ENCODE peak calls at places on chromosomes 3 and 15, in four cellular contexts. Q, C, V and Z are unnamed samples.

GRCh38 chr15:93138681-93139080 is 49.7 kb upstream of the RGMA start:
- DNase-seq in Q (no peak), C (no peak), V (no peak), Z (no peak)

GRCh38 chr3:99712291-99712954 is 74.0 kb downstream of the COL8A1 start:
- DNase-seq in Q (no peak), C (no peak), V (no peak), Z (no peak)

GRCh38 chr3:150567328-150567727 is 20.7 kb downstream of the EIF2A start:
- DNase-seq in Q (no peak), C (no peak), V (no peak), Z (no peak)

GRCh38 chr3:186110975-186111974 is 2.4 kb upstream of the ETV5 start:
- DNase-seq in Q (no peak), C (no peak), V (no peak), Z (no peak)

GRCh38 chr3:177358085-177358967 is 161.0 kb upstream of the TBL1XR1 start:
- DNase-seq in Q (peak), C (peak), V (peak), Z (no peak)

GRCh38 chr3:63089007-63089406 is 189.1 kb upstream of the SYNPR start:
- DNase-seq in Q (peak), C (no peak), V (no peak), Z (no peak)

GRCh38 chr3:150410311-150411105 is 2.4 kb downstream of the TSC22D2 start:
- DNase-seq in Q (no peak), C (peak), V (peak), Z (peak)

GRCh38 chr3:65562444-65562843 is 476.3 kb downstream of the MAGI1 start:
- DNase-seq in Q (no peak), C (no peak), V (no peak), Z (no peak)

GRCh38 chr3:66153471-66153870 is 67.3 kb upstream of the SLC25A26 start:
- DNase-seq in Q (no peak), C (no peak), V (no peak), Z (no peak)

GRCh38 chr3:139493826-139494385 is 17.6 kb upstream of the RBP2 start:
- DNase-seq in Q (no peak), C (no peak), V (no peak), Z (no peak)

GRCh38 chr3:13616359-13616758 is 67.4 kb downstream of the FBLN2 start:
- DNase-seq in Q (no peak), C (no peak), V (peak), Z (no peak)

GRCh38 chr3:82741346-82741745 is 979.9 kb upstream of the GBE1 start:
- DNase-seq in Q (no peak), C (no peak), V (no peak), Z (no peak)

GRCh38 chr15:90994059-90994416 is 297 bp downstream of the PRC1 start:
- DNase-seq in Q (no peak), C (no peak), V (peak), Z (no peak)

GRCh38 chr3:171175840-171176239 is 149.3 kb upstream of the SLC2A2 start:
- DNase-seq in Q (no peak), C (peak), V (no peak), Z (no peak)

GRCh38 chr3:15360786-15361493 is 28.6 kb upstream of the SH3BP5 start:
- DNase-seq in Q (no peak), C (no peak), V (no peak), Z (no peak)

GRCh38 chr3:129144786-129145185 is 16.1 kb downstream of the ISY1 start:
- DNase-seq in Q (no peak), C (no peak), V (no peak), Z (no peak)

GRCh38 chr3:108241721-108242120 is 19.5 kb upstream of the IFT57 start:
- DNase-seq in Q (peak), C (no peak), V (no peak), Z (no peak)

GRCh38 chr3:39896184-39896583 is 86.8 kb downstream of the MYRIP start:
- DNase-seq in Q (no peak), C (no peak), V (no peak), Z (no peak)

GRCh38 chr3:55963611-55964010 is 476.5 kb upstream of the WNT5A start:
- DNase-seq in Q (no peak), C (no peak), V (no peak), Z (no peak)

GRCh38 chr15:74413350-74414080 is 20.2 kb downstream of the SEMA7A start:
- DNase-seq in Q (no peak), C (no peak), V (no peak), Z (no peak)

GRCh38 chr3:171456765-171457164 is 3.4 kb downstream of the TNIK start:
- DNase-seq in Q (no peak), C (no peak), V (no peak), Z (no peak)

GRCh38 chr3:49132437-49133225 is at the start of gene LAMB2:
- DNase-seq in Q (peak), C (peak), V (peak), Z (no peak)

GRCh38 chr15:67680645-67681044 is 138.1 kb downstream of the MAP2K5 start:
- DNase-seq in Q (no peak), C (no peak), V (no peak), Z (peak)

GRCh38 chr3:15305366-15305844 is 27.0 kb downstream of the SH3BP5 start:
- DNase-seq in Q (no peak), C (peak), V (peak), Z (no peak)

GRCh38 chr3:71226565-71227281 is 356.8 kb downstream of the FOXP1 start:
- DNase-seq in Q (no peak), C (no peak), V (no peak), Z (peak)

GRCh38 chr3:20013396-20013795 is 1.3 kb upstream of the PP2D1 start:
- DNase-seq in Q (no peak), C (no peak), V (no peak), Z (no peak)
- TF ChIP-seq CTCF in Q (no peak), C (no peak), V (no peak), Z (no peak)

GRCh38 chr15:41501961-41502786 is 8.5 kb downstream of the ITPKA start:
- DNase-seq in Q (no peak), C (no peak), V (no peak), Z (no peak)

GRCh38 chr15:41503669-41504010 is 10.0 kb downstream of the ITPKA start:
- DNase-seq in Q (no peak), C (no peak), V (no peak), Z (no peak)

GRCh38 chr15:41501191-41501917 is 7.7 kb downstream of the ITPKA start:
- DNase-seq in Q (no peak), C (no peak), V (peak), Z (no peak)

GRCh38 chr15:41504751-41505492 is 8.7 kb downstream of the LTK start:
- DNase-seq in Q (no peak), C (no peak), V (no peak), Z (no peak)

GRCh38 chr15:41502787-41503668 is 9.4 kb downstream of the ITPKA start:
- DNase-seq in Q (no peak), C (no peak), V (no peak), Z (no peak)
- TF ChIP-seq EZH2 in Q (no peak), C (no peak), V (no peak), Z (no peak)

GRCh38 chr15:37108725-37109124 is 8.4 kb upstream of the MEIS2 start:
- DNase-seq in Q (no peak), C (no peak), V (no peak), Z (no peak)
- TF ChIP-seq CTCF in Q (no peak), C (no peak), V (no peak), Z (no peak)

GRCh38 chr3:137760341-137761098 is 3.6 kb upstream of the SOX14 start:
- DNase-seq in Q (no peak), C (no peak), V (no peak), Z (no peak)
- TF ChIP-seq EZH2 in Q (no peak), C (no peak), V (peak), Z (no peak)

GRCh38 chr3:51384730-51385473 is at the start of gene MANF:
- DNase-seq in Q (peak), C (peak), V (peak), Z (peak)
- TF ChIP-seq CTCF in Q (peak), C (no peak), V (no peak), Z (no peak)

DNA sequence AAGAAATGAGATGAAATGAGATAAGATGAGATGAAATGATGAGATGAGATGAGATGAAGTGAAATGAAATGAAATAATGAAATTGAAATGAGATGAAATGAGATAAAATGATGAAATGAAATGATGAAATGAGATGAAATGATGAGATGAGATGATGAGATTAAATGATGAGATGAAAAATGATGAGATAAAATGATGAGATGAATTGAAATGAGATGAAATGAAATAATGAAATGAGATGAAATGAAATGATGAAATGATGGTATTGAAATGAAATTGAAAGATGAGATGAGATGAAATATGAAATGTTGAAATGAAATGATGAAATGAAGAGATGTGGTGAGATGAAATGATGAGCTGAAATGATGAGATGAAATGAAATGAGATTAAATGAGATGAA is 231.0 kb downstream of the GOLGA6L6 start:
- DNase-seq in Q (no peak), C (no peak), V (no peak), Z (no peak)
- TF ChIP-seq EZH2 in Q (no peak), C (no peak), V (no peak), Z (no peak)

DNA sequence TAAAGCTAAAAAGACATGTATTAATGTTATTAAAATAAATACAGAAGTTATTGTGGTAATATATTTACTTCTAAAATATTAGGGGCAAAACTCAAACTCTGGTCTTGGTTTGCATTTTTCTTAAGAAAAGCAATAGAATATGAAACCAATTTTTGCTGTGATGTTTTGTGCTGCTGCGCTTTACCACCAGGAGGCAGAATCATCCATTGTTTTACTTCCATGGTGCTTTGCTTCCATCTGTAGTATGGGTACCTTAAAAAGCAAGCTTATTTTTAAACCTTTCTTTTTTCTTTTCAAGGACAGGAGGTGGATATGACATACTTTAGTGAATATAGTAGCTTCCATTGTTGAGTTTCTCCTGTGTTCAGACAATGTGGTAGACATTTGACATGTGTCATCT is 46.6 kb upstream of the MRPL3 start:
- DNase-seq in Q (no peak), C (peak), V (no peak), Z (peak)
- TF ChIP-seq CTCF in Q (peak), C (peak), V (peak), Z (peak)

GRCh38 chr15:89409993-89410767 is 75.6 kb upstream of the POLG start:
- DNase-seq in Q (no peak), C (no peak), V (no peak), Z (no peak)

GRCh38 chr15:89408512-89409183 is 74.0 kb upstream of the POLG start:
- DNase-seq in Q (no peak), C (no peak), V (no peak), Z (no peak)

GRCh38 chr15:89406756-89407650 is 72.4 kb upstream of the POLG start:
- DNase-seq in Q (no peak), C (no peak), V (no peak), Z (no peak)

GRCh38 chr15:89406218-89406716 is 71.6 kb upstream of the POLG start:
- DNase-seq in Q (no peak), C (no peak), V (no peak), Z (no peak)

DNA sequence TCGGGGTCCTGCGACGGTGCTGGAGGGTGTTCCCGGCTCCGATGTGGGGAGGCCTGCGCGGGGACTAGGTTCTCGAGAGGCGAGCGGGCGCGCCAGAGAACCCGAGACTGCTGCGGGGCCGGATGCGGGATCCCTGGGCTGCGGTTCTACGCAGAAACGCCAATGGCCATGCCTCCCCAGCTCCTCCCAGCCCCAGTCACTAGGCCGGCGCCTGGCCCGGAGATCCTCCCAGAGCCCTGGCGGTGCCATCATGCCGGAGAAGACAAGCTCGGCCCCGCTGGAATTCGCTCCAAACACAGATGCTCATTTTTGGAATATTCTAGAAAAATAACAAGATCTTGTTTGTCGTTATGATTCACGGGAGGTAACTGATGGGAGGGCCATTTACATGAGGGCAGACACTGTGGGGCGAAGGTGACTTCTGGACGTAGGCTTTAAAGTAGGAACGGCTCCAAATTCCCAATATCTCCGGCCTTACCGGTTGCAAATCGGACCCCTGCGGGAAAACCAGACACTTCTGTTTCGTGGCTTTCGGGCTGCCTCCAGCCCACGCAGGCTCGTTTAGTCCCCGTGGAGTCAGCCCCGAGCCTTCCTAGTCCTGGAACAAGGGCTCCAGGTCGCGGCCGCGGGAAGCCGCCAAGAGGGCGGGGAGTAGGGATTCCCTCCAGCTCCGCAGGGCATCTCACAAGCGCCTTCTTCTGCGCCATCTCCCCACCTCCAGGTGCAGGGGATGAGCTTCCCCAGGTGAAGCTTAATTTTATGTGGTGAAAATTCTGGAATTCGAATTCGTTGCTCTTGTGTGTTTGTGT is 74.8 kb upstream of the POLG start:
- DNase-seq in Q (no peak), C (no peak), V (no peak), Z (no peak)
- TF ChIP-seq EZH2 in Q (no peak), C (no peak), V (peak), Z (no peak)

GRCh38 chr15:43510230-43511011 is 7.0 kb upstream of the MAP1A start:
- DNase-seq in Q (peak), C (peak), V (peak), Z (peak)

GRCh38 chr15:43513550-43513949 is 3.9 kb upstream of the MAP1A start:
- DNase-seq in Q (no peak), C (peak), V (no peak), Z (no peak)

GRCh38 chr15:43509002-43509922 is 8.1 kb upstream of the MAP1A start:
- DNase-seq in Q (peak), C (no peak), V (no peak), Z (no peak)

GRCh38 chr15:43509923-43510229 is 7.5 kb upstream of the MAP1A start:
- DNase-seq in Q (no peak), C (no peak), V (peak), Z (no peak)

GRCh38 chr15:43511012-43511885 is 6.2 kb upstream of the MAP1A start:
- DNase-seq in Q (peak), C (peak), V (peak), Z (peak)
- TF ChIP-seq CTCF in Q (peak), C (peak), V (peak), Z (peak)

DNA sequence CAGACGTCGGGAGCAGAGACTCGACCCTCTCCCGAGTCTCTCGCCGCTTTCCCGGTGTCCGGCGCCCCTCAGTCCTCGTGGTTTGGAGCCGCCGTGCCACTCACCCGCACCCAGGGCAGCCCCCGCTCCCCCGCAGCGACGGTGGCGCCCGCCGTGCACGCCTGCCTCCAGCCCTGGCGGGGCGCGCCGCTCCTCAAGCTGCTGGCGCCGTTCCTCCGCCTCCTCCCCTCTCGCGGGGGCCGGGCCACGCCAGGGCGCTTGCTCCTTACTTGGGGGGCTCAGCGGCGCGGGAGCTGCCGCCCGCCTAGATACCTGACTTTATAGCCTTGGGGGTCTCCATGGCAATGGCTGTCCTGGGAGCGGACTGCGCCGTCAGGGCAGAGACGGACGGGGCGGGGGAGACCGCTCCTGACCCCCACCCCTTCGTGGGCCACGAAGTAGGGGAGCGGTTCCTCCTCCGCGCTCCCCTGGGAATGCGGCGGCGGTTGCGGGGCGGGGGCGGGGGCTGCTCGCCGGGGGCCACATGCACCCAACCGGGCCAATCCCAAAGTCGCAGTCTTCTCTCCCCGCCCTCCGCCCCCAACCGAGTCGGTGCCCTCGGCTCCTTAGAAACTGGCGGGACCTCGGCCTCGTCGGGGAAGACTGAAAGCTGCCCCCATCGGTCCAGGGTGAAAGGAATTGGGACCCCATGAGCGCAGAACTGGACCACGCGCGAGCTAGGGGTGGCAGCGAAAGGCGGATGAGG is at the start of gene ANKRD63:
- DNase-seq in Q (no peak), C (peak), V (no peak), Z (no peak)
- TF ChIP-seq EZH2 in Q (no peak), C (no peak), V (peak), Z (no peak)